ENCODE peak calls at places on chromosome 15, in five cellular contexts. J is body of pancreas, I is colonic mucosa, K is A549, D is neural progenitor cell. W is an unnamed sample.

GRCh38 chr15:68407886-68408500 is 24.0 kb downstream of the ITGA11 start:
- DNase-seq in J (no peak), I (no peak), K (no peak), D (no peak), W (no peak)

GRCh38 chr15:35669021-35669420 is 123.1 kb upstream of the DPH6 start:
- DNase-seq in J (no peak), I (no peak), K (no peak), D (no peak), W (no peak)

GRCh38 chr15:92473784-92474183 is 80.1 kb downstream of the ST8SIA2 start:
- DNase-seq in J (no peak), I (no peak), K (no peak), D (no peak), W (no peak)

GRCh38 chr15:74385442-74386132 is 18.1 kb upstream of the CYP11A1 start:
- DNase-seq in J (no peak), I (no peak), K (no peak), D (no peak), W (no peak)

GRCh38 chr15:69852482-69853275 is 245.0 kb downstream of the TLE3 start:
- DNase-seq in J (no peak), I (no peak), K (no peak), D (no peak), W (no peak)

GRCh38 chr15:74541494-74542191 is 623 bp downstream of the ARID3B start:
- DNase-seq in J (peak; percentile 38), I (peak; percentile 52), K (no peak), D (peak; percentile 61), W (peak; percentile 21)

GRCh38 chr15:51097553-51098330 is 3.0 kb upstream of the TNFAIP8L3 start:
- DNase-seq in J (no peak), I (no peak), K (no peak), D (no peak), W (no peak)

GRCh38 chr15:62770752-62771151 is 271.8 kb upstream of the TPM1 start:
- DNase-seq in J (no peak), I (no peak), K (no peak), D (no peak), W (no peak)

GRCh38 chr15:22992026-22992331 is 11.8 kb upstream of the CYFIP1 start:
- DNase-seq in J (no peak), I (no peak), K (no peak), D (no peak), W (no peak)

GRCh38 chr15:74396445-74397238 is 29.2 kb upstream of the CYP11A1 start:
- DNase-seq in J (no peak), I (no peak), K (peak; percentile 61), D (no peak), W (no peak)

GRCh38 chr15:91345761-91346160 is 245.7 kb downstream of the SV2B start:
- DNase-seq in J (no peak), I (no peak), K (no peak), D (no peak), W (no peak)

GRCh38 chr15:101255615-101256350 is 3.9 kb upstream of the CHSY1 start:
- DNase-seq in J (peak; percentile 62), I (no peak), K (no peak), D (peak; percentile 64), W (peak; percentile 42)

GRCh38 chr15:36614016-36614415 is 34.6 kb downstream of the CDIN1 start:
- DNase-seq in J (no peak), I (no peak), K (no peak), D (peak; percentile 20), W (no peak)

GRCh38 chr15:31263751-31264533 is 62.7 kb upstream of the KLF13 start:
- DNase-seq in J (peak; percentile 80), I (peak; percentile 91), K (no peak), D (peak; percentile 1), W (peak; percentile 87)

GRCh38 chr15:54481819-54482218 is 503.6 kb downstream of the UNC13C start:
- DNase-seq in J (no peak), I (no peak), K (no peak), D (no peak), W (no peak)

GRCh38 chr15:70853855-70854668 is at the start of gene LARP6:
- DNase-seq in J (peak; percentile 53), I (no peak), K (peak; percentile 59), D (peak; percentile 89), W (peak; percentile 71)

GRCh38 chr15:100330629-100331215 is 11.1 kb downstream of the ADAMTS17 start:
- DNase-seq in J (no peak), I (no peak), K (no peak), D (no peak), W (no peak)

GRCh38 chr15:70098170-70098460 is 398 bp upstream of the TLE3 start:
- DNase-seq in J (no peak), I (no peak), K (no peak), D (no peak), W (no peak)

GRCh38 chr15:34808016-34808415 is 12.7 kb upstream of the ACTC1 start:
- DNase-seq in J (no peak), I (no peak), K (no peak), D (no peak), W (no peak)

GRCh38 chr15:60932051-60932915 is 296.8 kb downstream of the RORA start:
- DNase-seq in J (no peak), I (no peak), K (peak; percentile 35), D (no peak), W (peak; percentile 47)

GRCh38 chr15:69828181-69828828 is 269.4 kb downstream of the TLE3 start:
- DNase-seq in J (no peak), I (no peak), K (no peak), D (no peak), W (no peak)

GRCh38 chr15:42092666-42093445 is 1.5 kb downstream of the PLA2G4D start:
- DNase-seq in J (no peak), I (peak; percentile 16), K (no peak), D (no peak), W (peak; percentile 77)

GRCh38 chr15:68792901-68793766 is 27.6 kb downstream of the ANP32A start:
- DNase-seq in J (peak; percentile 96), I (peak; percentile 86), K (no peak), D (no peak), W (peak; percentile 63)

GRCh38 chr15:30859091-30859874 is 44.4 kb upstream of the FAN1 start:
- DNase-seq in J (no peak), I (no peak), K (peak; percentile 41), D (peak; percentile 49), W (no peak)

GRCh38 chr15:77852241-77853007 is 219.7 kb upstream of the LINGO1 start:
- DNase-seq in J (no peak), I (no peak), K (no peak), D (no peak), W (no peak)

GRCh38 chr15:74055804-74056203 is 26.5 kb downstream of the GOLGA6A start:
- DNase-seq in J (no peak), I (no peak), K (no peak), D (no peak), W (no peak)

GRCh38 chr15:95561463-95561862 is 769.0 kb upstream of the NR2F2 start:
- DNase-seq in J (no peak), I (no peak), K (no peak), D (no peak), W (no peak)

DNA sequence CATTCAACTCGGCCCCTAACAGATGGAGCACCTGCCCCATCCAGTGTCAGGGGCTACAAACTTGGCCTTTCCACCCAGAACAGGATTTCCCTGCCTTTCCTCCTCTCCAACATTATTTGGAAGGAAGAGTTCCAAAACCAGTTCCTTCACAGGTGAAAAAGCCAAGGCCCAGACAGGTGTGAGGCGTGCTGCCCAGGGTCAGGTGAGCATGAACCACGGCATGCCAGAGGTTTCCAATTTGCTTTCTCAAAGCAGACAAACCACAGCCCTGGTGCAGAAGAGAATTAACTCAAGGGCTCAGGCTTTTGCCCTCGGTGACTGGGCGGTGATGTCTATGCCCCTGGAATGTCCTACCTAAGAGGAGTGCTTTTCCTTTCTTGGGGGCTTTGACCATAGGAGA is 43.2 kb downstream of the LDHAL6B start:
- DNase-seq in J (no peak), I (no peak), K (no peak), D (no peak), W (no peak)
- H3K27ac ChIP-seq in J (no peak overlapping the region), I (peak overlapping the region; percentile 31), K (peak overlapping the region; percentile 52), D (no peak overlapping the region), W (no peak overlapping the region)

GRCh38 chr15:39191871-39192281 is 389.0 kb upstream of the THBS1 start:
- DNase-seq in J (no peak), I (no peak), K (no peak), D (no peak), W (no peak)
- H3K27ac ChIP-seq in J (no peak overlapping the region), I (no peak overlapping the region), K (peak overlapping the region; percentile 56), D (no peak overlapping the region), W (no peak overlapping the region)

DNA sequence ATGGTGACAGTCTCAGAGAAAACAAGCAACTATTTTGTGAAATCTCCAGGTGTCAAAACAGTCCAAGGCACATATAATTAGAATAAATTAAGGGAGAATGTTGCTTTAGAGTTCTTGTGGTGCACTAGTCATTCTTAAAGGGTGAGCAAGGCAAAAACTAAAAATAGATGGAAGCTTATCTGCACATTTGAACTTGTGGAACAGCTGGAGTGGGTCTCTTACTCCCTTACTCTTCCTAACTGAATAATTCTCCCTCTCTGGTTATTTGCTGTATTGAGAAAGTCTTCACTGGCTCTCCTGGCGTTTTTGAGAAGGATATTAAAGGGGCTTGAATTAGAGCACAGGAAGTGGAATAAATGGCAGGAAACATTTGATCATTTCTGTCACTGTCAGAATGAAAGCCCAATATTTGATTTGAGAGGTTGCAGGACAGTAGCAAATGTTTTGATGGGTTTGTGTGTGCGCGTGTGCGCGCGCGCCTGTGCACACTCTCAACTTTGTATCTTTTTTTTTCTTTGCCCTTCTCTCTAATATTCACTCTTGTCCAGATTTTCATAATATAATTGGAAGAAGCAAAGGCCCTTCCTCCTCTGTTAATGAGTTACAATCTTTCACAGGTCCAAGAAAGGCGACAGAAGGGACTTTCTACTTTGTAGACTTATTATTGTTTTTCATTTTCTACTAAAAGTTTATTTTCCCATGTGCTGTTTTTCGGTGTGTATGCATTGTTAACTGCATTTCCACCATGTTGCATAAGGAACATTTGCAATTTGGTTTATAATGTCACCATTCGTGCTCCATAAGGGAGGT is 40.9 kb downstream of the AKAP13 start:
- DNase-seq in J (no peak), I (no peak), K (no peak), D (no peak), W (no peak)
- H3K27ac ChIP-seq in J (no peak overlapping the region), I (no peak overlapping the region), K (no peak overlapping the region), D (no peak overlapping the region), W (no peak overlapping the region)

GRCh38 chr15:39357478-39358268 is 223.2 kb upstream of the THBS1 start:
- DNase-seq in J (no peak), I (no peak), K (no peak), D (no peak), W (no peak)

GRCh38 chr15:39360417-39360816 is 220.5 kb upstream of the THBS1 start:
- DNase-seq in J (no peak), I (no peak), K (no peak), D (no peak), W (no peak)

GRCh38 chr15:39359736-39360135 is 221.1 kb upstream of the THBS1 start:
- DNase-seq in J (no peak), I (no peak), K (no peak), D (no peak), W (peak; percentile 65)

GRCh38 chr15:39361497-39361896 is 219.4 kb upstream of the THBS1 start:
- DNase-seq in J (no peak), I (no peak), K (no peak), D (no peak), W (no peak)

DNA sequence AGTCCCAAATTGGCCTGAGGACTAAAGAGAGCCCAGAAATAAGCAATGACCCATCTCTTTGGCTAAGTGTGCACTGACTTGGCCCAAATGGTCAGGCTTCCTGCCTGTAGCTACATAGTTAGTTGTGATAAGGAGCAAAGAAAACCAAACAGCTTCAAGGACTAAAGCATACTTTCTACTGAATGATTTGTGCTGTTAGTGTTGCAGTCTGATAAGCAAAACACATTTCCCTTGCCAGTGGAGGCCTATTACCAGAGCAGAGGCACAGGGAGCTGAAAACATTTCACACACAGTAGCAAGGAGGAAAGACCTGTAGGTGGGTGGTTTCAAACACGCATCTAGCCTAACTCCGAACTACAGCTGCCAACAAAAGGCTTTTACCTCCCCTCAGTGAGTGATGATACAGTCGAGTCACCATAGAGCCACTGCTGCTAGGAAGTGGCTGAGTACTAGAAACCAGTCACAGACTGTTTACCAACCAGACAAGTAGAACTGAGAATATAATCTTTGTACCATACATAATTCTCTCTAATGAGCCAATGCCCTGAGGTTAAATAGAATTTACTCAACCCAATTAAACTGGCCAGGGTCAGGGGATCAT is 222.3 kb upstream of the THBS1 start:
- DNase-seq in J (peak; percentile 56), I (no peak), K (no peak), D (no peak), W (peak; percentile 64)
- H3K27ac ChIP-seq in J (peak overlapping the region; percentile 67), I (no peak overlapping the region), K (peak overlapping the region; percentile 35), D (no peak overlapping the region), W (peak overlapping the region; percentile 85)